ENCODE peak calls at places on chromosome 6, in ten cellular contexts. K, E, X, B, D, W, M, T, C and N are unnamed samples.

GRCh38 chr6:148107911-148108310 is 234.7 kb upstream of the SASH1 start:
- DNase-seq in M (no peak), X (no peak), E (no peak), K (no peak), T (no peak), B (no peak), W (no peak), D (no peak), C (no peak), N (no peak)

GRCh38 chr6:26041946-26042345 is 45.3 kb upstream of the HFE start:
- DNase-seq in E (no peak), W (no peak), B (no peak), M (no peak), C (no peak), D (no peak), T (no peak), K (no peak), X (no peak), N (no peak)

GRCh38 chr6:15874821-15875220 is 212.0 kb upstream of the DTNBP1 start:
- DNase-seq in M (no peak), W (no peak), E (no peak), B (no peak), X (no peak), D (no peak), C (no peak), T (no peak), K (no peak), N (no peak)

GRCh38 chr6:169640347-169640972 is 61.4 kb downstream of the WDR27 start:
- DNase-seq in X (no peak), E (no peak), M (no peak), T (no peak), K (no peak), B (no peak), W (no peak), D (no peak), C (no peak), N (no peak)

GRCh38 chr6:113819169-113819830 is 37.8 kb upstream of the MARCKS start:
- DNase-seq in M (no peak), W (no peak), K (no peak), E (no peak), B (no peak), D (no peak), T (no peak), C (no peak), X (peak; percentile 59), N (no peak)

GRCh38 chr6:46175976-46176375 is 5.2 kb upstream of the ENPP5 start:
- DNase-seq in D (no peak), X (no peak), C (no peak), T (no peak), E (no peak), W (no peak), K (no peak), M (no peak), B (no peak), N (no peak)

GRCh38 chr6:73648166-73648565 is 5.6 kb downstream of the SLC17A5 start:
- DNase-seq in W (peak; percentile 26), K (no peak), E (no peak), M (no peak), X (no peak), B (no peak), D (no peak), C (no peak), T (no peak), N (no peak)

GRCh38 chr6:154491567-154492470 is 18.7 kb downstream of the CNKSR3 start:
- DNase-seq in X (no peak), B (no peak), D (no peak), T (no peak), M (no peak), E (no peak), K (no peak), W (no peak), C (no peak), N (no peak)

GRCh38 chr6:35731414-35731735 is 5.5 kb upstream of the ARMC12 start:
- DNase-seq in T (peak; percentile 98), B (peak; percentile 98), W (peak; percentile 89), D (no peak), K (peak; percentile 93), X (peak; percentile 90), M (peak; percentile 99), C (peak; percentile 95), E (no peak), N (no peak)

GRCh38 chr6:10369896-10370295 is 45.0 kb downstream of the TFAP2A start:
- DNase-seq in K (no peak), W (no peak), M (no peak), E (no peak), B (no peak), X (no peak), D (peak; percentile 86), T (no peak), C (no peak), N (no peak)

GRCh38 chr6:105492706-105493673 is 90.1 kb upstream of the PREP start:
- DNase-seq in K (no peak), B (no peak), W (no peak), M (peak; percentile 78), E (no peak), X (no peak), C (no peak), D (no peak), T (no peak), N (no peak)
- H3K27ac ChIP-seq in K (no peak overlapping the region), B (no peak overlapping the region), W (no peak overlapping the region), M (no peak overlapping the region), E (no peak overlapping the region), X (peak overlapping the region; percentile 38), C (no peak overlapping the region), D (no peak overlapping the region), T (no peak overlapping the region), N (no peak overlapping the region)

DNA sequence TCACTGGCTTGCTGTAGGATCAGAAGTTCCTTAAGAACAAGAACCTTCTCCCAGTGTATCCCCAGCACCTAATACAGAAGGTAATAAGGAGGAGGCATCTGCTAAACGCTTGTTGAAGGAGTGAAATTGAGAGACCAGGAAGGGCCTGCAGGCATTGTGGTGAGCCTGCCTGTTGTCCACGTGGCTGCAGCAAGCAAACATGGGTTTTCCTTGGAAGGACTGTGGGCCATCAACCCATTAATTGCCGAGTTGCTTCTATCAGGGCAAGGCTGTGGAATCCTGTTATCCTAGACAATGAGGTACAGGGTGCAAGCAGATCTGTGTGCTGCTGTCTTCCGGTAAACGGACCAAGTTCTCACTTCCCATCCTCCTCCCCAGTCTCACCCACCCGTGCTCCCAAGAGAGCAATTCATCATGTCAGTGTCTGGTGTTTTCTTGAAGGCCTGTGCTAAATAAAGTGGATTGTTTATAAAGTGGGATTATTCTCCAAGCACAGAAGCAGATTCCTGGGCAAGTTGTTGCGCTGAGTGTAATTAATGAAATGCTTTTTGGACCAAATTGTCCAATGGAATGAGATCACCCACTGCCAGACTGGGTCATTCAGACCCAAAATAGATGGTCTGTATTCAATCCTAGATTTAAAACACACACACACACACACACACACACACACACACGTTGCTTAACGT is 164.6 kb upstream of the CDYL start:
- DNase-seq in W (no peak), K (no peak), E (no peak), T (no peak), X (no peak), B (no peak), C (no peak), D (no peak), M (no peak), N (no peak)
- TF ChIP-seq POLR2AphosphoS5 in W (no peak), K (no peak), E (no peak), T (no peak), X (no peak), B (no peak), C (no peak), D (no peak), M (peak; percentile 66), N (no peak)

GRCh38 chr6:18386302-18386976 is 711 bp upstream of the RNF144B start:
- DNase-seq in M (no peak), W (peak; percentile 90), T (peak; percentile 63), X (no peak), K (peak; percentile 64), C (no peak), D (no peak), B (no peak), E (no peak), N (no peak)

GRCh38 chr6:18388942-18389341 is 1.8 kb downstream of the RNF144B start:
- DNase-seq in W (peak; percentile 82), B (peak; percentile 32), M (no peak), C (no peak), K (peak; percentile 57), E (no peak), D (peak; percentile 64), T (no peak), X (no peak), N (no peak)

GRCh38 chr6:18389479-18389878 is 2.3 kb downstream of the RNF144B start:
- DNase-seq in K (no peak), M (no peak), W (no peak), B (no peak), X (no peak), D (no peak), E (no peak), C (no peak), T (no peak), N (no peak)

GRCh38 chr6:18388252-18388651 is 1.1 kb downstream of the RNF144B start:
- DNase-seq in K (no peak), B (no peak), X (no peak), C (no peak), T (no peak), E (no peak), D (no peak), M (no peak), W (no peak), N (no peak)

DNA sequence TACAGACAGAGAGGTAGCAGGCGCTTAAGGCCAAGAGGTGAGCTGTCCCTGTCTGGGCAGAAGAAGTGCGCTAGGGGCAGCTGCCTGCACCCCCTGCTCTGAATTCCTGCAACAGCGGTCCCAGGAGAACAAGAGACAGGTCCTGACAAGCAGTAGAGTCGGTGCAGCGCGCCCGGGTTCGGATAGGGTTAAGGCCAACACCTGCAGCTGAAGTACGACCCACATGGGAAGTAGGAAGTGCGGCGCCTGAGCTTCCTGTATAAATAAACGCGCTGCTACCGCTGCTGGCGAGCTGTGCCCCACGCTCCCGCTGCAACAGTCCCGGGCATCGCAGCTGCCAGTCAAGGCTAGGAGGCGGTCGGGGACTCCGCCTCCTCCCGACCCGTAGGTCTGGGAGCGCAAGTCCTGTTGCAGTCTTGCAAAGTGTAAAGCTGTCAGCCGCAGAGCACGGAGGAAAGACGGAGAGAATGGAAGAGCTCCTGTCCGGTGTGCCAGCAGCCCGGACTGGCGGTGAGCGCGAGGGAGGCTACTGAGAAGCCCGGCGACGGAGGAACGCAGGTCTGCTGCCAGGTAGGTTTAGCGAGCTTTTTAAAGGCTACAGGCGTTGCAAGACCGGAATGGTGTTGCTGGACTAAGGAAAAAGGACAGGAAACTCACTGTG is at the start of gene RNF144B:
- DNase-seq in D (peak; percentile 71), B (peak; percentile 93), E (peak; percentile 69), K (peak; percentile 91), T (peak; percentile 97), C (peak; percentile 72), W (peak; percentile 94), X (peak; percentile 83), M (peak; percentile 95), N (no peak)
- H3K27ac ChIP-seq in D (peak within 1 kb of the TSS; percentile 23), B (peak within 1 kb of the TSS; percentile 92), E (peak within 1 kb of the TSS; percentile 30), K (peak within 1 kb of the TSS; percentile 77), T (peak within 1 kb of the TSS; percentile 91), C (peak within 1 kb of the TSS; percentile 61), W (peak within 1 kb of the TSS; percentile 52), X (peak within 1 kb of the TSS; percentile 65), M (peak within 1 kb of the TSS; percentile 75), N (no peak within 1 kb of the TSS)

DNA sequence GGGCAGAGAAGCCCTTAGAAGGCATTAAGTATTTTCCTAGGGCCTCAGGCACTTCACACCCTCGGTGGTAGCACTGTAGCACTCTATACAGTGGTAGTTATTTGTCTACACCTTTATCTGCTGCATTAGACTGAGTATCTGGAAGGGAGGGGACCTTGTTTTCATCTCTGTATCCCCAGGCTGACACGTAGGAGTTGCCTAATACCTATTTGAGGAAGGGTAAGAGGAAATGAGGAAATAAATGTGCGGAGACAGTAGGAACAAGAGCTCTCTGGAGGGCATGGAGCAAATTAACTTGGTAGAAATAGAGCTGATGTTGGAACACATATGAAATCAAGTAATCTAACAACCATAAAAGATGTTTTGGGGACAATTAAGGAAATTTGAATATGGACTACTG is 3.9 kb downstream of the CNPY3 start:
- DNase-seq in E (no peak), C (no peak), W (no peak), B (no peak), D (no peak), M (no peak), T (no peak), K (no peak), X (no peak), N (no peak)
- TF ChIP-seq POLR2AphosphoS5 in E (no peak), C (no peak), W (no peak), B (no peak), D (no peak), M (no peak), T (no peak), K (no peak), X (no peak), N (no peak)